ENCODE peak calls at places on chromosomes 4 and X, in eight cellular contexts. A is AG04450, R is GM20000, E is left ventricle myocardium inferior, G is HL-60, Q is mucosa of descending colon, H is fibroblast of villous mesenchyme, Y is uterus. C is an unnamed sample.

GRCh38 chr4:73006286-73006990 is 63.1 kb downstream of the COX18 start:
- DNase-seq in A (no peak), R (peak), E (no peak), G (no peak), Q (no peak), H (no peak), Y (no peak), C (no peak)

GRCh38 chrX:100685997-100686305 is 42.0 kb downstream of the SRPX2 start:
- DNase-seq in A (no peak), R (no peak), E (no peak), G (no peak), Q (no peak), H (no peak), Y (no peak), C (no peak)

GRCh38 chr4:156998500-156999174 is 27.0 kb upstream of the PDGFC start:
- DNase-seq in A (no peak), R (no peak), E (no peak), G (no peak), Q (no peak), H (no peak), Y (no peak), C (no peak)

GRCh38 chr4:113673450-113673849 is 88.1 kb downstream of the CAMK2D start:
- DNase-seq in A (no peak), R (peak), E (no peak), G (no peak), Q (no peak), H (no peak), Y (no peak), C (no peak)

GRCh38 chr4:14668296-14668695 is 334.0 kb upstream of the CPEB2 start:
- DNase-seq in A (no peak), R (no peak), E (no peak), G (no peak), Q (no peak), H (no peak), Y (no peak), C (no peak)

GRCh38 chr4:145231906-145232700 is 51.7 kb upstream of the OTUD4 start:
- DNase-seq in A (peak), R (no peak), E (no peak), G (no peak), Q (no peak), H (peak), Y (no peak), C (no peak)

GRCh38 chrX:151825927-151826471 is 86.7 kb upstream of the MAGEA4 start:
- DNase-seq in A (peak), R (no peak), E (no peak), G (no peak), Q (no peak), H (peak), Y (no peak), C (no peak)

GRCh38 chr4:11743236-11743635 is 314.5 kb upstream of the HS3ST1 start:
- DNase-seq in A (no peak), R (no peak), E (no peak), G (no peak), Q (no peak), H (peak), Y (no peak), C (no peak)

GRCh38 chr4:143482753-143483362 is 30.6 kb upstream of the SMARCA5 start:
- DNase-seq in A (peak), R (peak), E (no peak), G (no peak), Q (no peak), H (peak), Y (peak), C (peak)

GRCh38 chr4:10256203-10256602 is 139.6 kb upstream of the WDR1 start:
- DNase-seq in A (no peak), R (no peak), E (no peak), G (no peak), Q (no peak), H (no peak), Y (no peak), C (no peak)

GRCh38 chrX:68710870-68711576 is 63.6 kb downstream of the STARD8 start:
- DNase-seq in A (no peak), R (peak), E (no peak), G (no peak), Q (no peak), H (peak), Y (peak), C (no peak)

GRCh38 chr4:87659247-87659931 is 9.3 kb downstream of the DMP1 start:
- DNase-seq in A (no peak), R (no peak), E (no peak), G (no peak), Q (no peak), H (no peak), Y (no peak), C (no peak)

GRCh38 chr4:3765271-3766206 is 646 bp upstream of the ADRA2C start:
- DNase-seq in A (no peak), R (peak), E (peak), G (no peak), Q (peak), H (peak), Y (peak), C (peak)

GRCh38 chr4:2806392-2807355 is 13.8 kb downstream of the SH3BP2 start:
- DNase-seq in A (no peak), R (no peak), E (peak), G (no peak), Q (peak), H (peak), Y (peak), C (no peak)

GRCh38 chr4:67020079-67020807 is 525.1 kb downstream of the CENPC start:
- DNase-seq in A (no peak), R (no peak), E (no peak), G (no peak), Q (no peak), H (no peak), Y (no peak), C (no peak)

GRCh38 chr4:142719854-142720541 is 126.1 kb downstream of the INPP4B start:
- DNase-seq in A (no peak), R (peak), E (no peak), G (no peak), Q (no peak), H (no peak), Y (no peak), C (no peak)

GRCh38 chr4:14184265-14184664 is 556.7 kb upstream of the BOD1L1 start:
- DNase-seq in A (no peak), R (no peak), E (peak), G (no peak), Q (no peak), H (peak), Y (no peak), C (peak)

GRCh38 chrX:131812847-131813825 is 210.0 kb upstream of the STK26 start:
- DNase-seq in A (no peak), R (peak), E (no peak), G (no peak), Q (no peak), H (peak), Y (peak), C (no peak)

GRCh38 chr4:6763330-6763851 is 19.1 kb upstream of the KIAA0232 start:
- DNase-seq in A (no peak), R (no peak), E (no peak), G (no peak), Q (peak), H (no peak), Y (no peak), C (no peak)
- TF ChIP-seq CTCF in A (no peak), R (no peak), E (no peak), G (no peak), Q (no peak), H (peak), Y (no peak), C (no peak)

GRCh38 chr4:107518076-107518475 is 202.0 kb downstream of the PAPSS1 start:
- DNase-seq in A (no peak), R (no peak), E (no peak), G (no peak), Q (no peak), H (no peak), Y (no peak), C (no peak)

GRCh38 chr4:107520368-107520767 is 199.7 kb downstream of the PAPSS1 start:
- DNase-seq in A (no peak), R (no peak), E (no peak), G (no peak), Q (no peak), H (no peak), Y (no peak), C (no peak)

DNA sequence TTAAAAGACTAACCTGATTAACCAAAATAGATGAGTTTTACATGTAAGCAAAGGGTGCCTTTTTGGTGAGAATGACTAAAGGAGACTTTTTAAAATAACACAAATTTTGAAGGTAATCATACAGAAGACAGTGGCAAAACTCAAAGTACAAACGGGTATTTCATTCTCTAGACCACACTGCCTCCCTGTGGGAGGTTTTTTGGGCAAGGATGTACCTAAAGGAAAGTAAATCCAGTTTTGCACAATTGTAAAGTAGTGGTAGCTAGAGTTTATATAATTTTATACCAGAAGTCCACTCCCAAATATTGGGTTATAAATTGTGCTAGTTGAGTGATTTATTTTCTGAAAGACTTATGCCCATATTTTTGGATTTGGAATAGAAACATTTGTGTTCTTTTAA is 201.0 kb downstream of the PAPSS1 start:
- DNase-seq in A (no peak), R (no peak), E (no peak), G (no peak), Q (no peak), H (peak), Y (no peak), C (peak)
- TF ChIP-seq CTCF in A (peak), R (no peak), E (no peak), G (no peak), Q (no peak), H (peak), Y (peak), C (no peak)

GRCh38 chr4:136637071-136637777 is 895.1 kb downstream of the PCDH18 start:
- DNase-seq in A (no peak), R (peak), E (no peak), G (no peak), Q (no peak), H (peak), Y (no peak), C (peak)
- TF ChIP-seq CTCF in A (peak), R (peak), E (peak), G (peak), Q (no peak), H (peak), Y (no peak), C (peak)

GRCh38 chrX:6095469-6095868 is 133.2 kb downstream of the NLGN4X start:
- DNase-seq in A (no peak), R (no peak), E (no peak), G (no peak), Q (no peak), H (no peak), Y (no peak), C (no peak)
- TF ChIP-seq CTCF in A (no peak), R (no peak), E (no peak), G (no peak), Q (no peak), H (peak), Y (no peak), C (peak)

GRCh38 chr4:77695769-77696168 is 90.1 kb downstream of the CXCL13 start:
- DNase-seq in A (peak), R (no peak), E (no peak), G (no peak), Q (no peak), H (peak), Y (no peak), C (no peak)

GRCh38 chr4:77701111-77701510 is 95.5 kb downstream of the CXCL13 start:
- DNase-seq in A (no peak), R (no peak), E (no peak), G (no peak), Q (no peak), H (no peak), Y (no peak), C (no peak)

GRCh38 chr4:77697860-77698599 is 92.4 kb downstream of the CXCL13 start:
- DNase-seq in A (peak), R (peak), E (no peak), G (no peak), Q (peak), H (peak), Y (no peak), C (peak)

DNA sequence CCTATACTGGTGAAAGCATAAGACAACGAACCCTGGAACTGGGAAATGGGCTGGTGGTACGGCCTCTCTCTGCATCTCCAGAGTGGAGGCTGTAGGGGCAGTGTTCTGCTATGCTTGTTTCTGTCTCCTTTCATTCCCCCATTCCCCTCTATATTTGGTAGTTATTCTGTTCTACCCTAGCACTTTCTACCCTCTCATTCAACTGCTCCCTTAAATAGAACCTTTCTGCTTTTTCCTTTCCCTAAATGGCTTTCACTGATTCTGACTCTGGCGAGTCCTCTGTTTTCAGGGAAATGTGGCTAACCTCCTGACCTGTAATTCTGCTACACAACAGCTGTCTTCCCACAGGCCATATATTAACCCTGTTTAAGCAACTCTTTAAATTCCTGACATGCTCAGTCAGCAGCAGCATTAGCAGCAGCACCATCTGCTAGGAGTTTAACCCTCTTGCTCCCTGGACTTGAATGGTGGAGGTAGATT is 94.2 kb downstream of the CXCL13 start:
- DNase-seq in A (peak), R (no peak), E (no peak), G (no peak), Q (no peak), H (peak), Y (no peak), C (no peak)
- TF ChIP-seq CTCF in A (peak), R (no peak), E (no peak), G (no peak), Q (no peak), H (peak), Y (no peak), C (no peak)

GRCh38 chrX:78618987-78619386 is 40.1 kb downstream of the RTL3 start:
- DNase-seq in A (no peak), R (no peak), E (no peak), G (no peak), Q (no peak), H (no peak), Y (no peak), C (no peak)

GRCh38 chrX:78625292-78625909 is 33.7 kb downstream of the RTL3 start:
- DNase-seq in A (no peak), R (no peak), E (no peak), G (no peak), Q (no peak), H (peak), Y (no peak), C (no peak)

GRCh38 chrX:78619829-78620228 is 39.3 kb downstream of the RTL3 start:
- DNase-seq in A (no peak), R (no peak), E (peak), G (no peak), Q (peak), H (no peak), Y (no peak), C (no peak)

GRCh38 chrX:78624884-78625283 is 34.2 kb downstream of the RTL3 start:
- DNase-seq in A (no peak), R (no peak), E (no peak), G (no peak), Q (no peak), H (peak), Y (no peak), C (no peak)

GRCh38 chrX:78622834-78623233 is 36.3 kb downstream of the RTL3 start:
- DNase-seq in A (no peak), R (no peak), E (no peak), G (no peak), Q (no peak), H (no peak), Y (no peak), C (no peak)
- TF ChIP-seq CTCF in A (no peak), R (no peak), E (no peak), G (no peak), Q (no peak), H (no peak), Y (no peak), C (no peak)

GRCh38 chr4:147157860-147158701 is 212.4 kb upstream of the TTC29 start:
- DNase-seq in A (no peak), R (no peak), E (peak), G (no peak), Q (no peak), H (peak), Y (no peak), C (peak)

GRCh38 chr4:147163311-147163710 is 217.6 kb upstream of the TTC29 start:
- DNase-seq in A (no peak), R (no peak), E (no peak), G (no peak), Q (no peak), H (no peak), Y (no peak), C (no peak)

DNA sequence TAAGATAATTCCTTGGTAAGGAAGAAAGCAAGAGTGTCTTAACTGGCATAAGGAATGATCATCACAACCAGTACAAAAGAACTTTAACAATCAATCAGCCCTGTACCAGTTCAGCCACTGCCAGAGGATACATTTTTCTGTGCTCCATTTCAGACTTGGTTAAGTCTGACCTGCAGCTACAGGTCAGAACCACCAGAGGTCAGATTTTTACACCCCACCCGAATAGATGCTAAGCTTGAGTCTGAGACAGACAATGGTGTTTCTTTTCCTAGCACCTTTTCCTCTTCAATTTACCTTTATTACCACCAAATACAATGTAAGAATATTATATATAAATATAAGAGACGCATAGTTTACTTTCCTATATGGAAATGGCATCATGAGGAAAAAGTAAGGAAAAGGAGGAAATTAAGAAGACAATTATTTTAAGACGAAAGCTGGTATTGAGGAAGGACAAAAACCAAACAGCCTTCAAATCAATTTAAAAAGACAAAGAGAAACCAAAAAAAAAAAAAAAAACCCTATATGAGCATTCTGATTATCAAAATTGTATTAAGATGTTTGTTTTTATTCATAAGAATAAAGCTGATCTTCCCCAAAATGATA is 215.3 kb upstream of the TTC29 start:
- DNase-seq in A (peak), R (peak), E (no peak), G (peak), Q (no peak), H (peak), Y (no peak), C (peak)
- TF ChIP-seq CTCF in A (peak), R (peak), E (peak), G (peak), Q (peak), H (peak), Y (peak), C (peak)

GRCh38 chrX:133215747-133216146 is 2.4 kb downstream of the TFDP3 start:
- DNase-seq in A (no peak), R (peak), E (no peak), G (no peak), Q (peak), H (peak), Y (no peak), C (peak)
- TF ChIP-seq CTCF in A (no peak), R (no peak), E (peak), G (no peak), Q (no peak), H (peak), Y (no peak), C (no peak)

GRCh38 chr4:140149851-140150635 is 3.9 kb downstream of the MAML3 start:
- DNase-seq in A (no peak), R (peak), E (peak), G (peak), Q (peak), H (peak), Y (peak), C (peak)

GRCh38 chr4:140150636-140150885 is 3.4 kb downstream of the MAML3 start:
- DNase-seq in A (no peak), R (no peak), E (no peak), G (no peak), Q (no peak), H (no peak), Y (peak), C (no peak)

GRCh38 chr4:140152015-140152703 is 1.8 kb downstream of the MAML3 start:
- DNase-seq in A (no peak), R (peak), E (peak), G (peak), Q (peak), H (no peak), Y (peak), C (peak)

GRCh38 chr4:140151700-140152014 is 2.3 kb downstream of the MAML3 start:
- DNase-seq in A (no peak), R (no peak), E (peak), G (peak), Q (no peak), H (peak), Y (peak), C (no peak)

GRCh38 chr4:140150886-140151699 is 2.9 kb downstream of the MAML3 start:
- DNase-seq in A (peak), R (peak), E (peak), G (peak), Q (peak), H (peak), Y (peak), C (peak)
- TF ChIP-seq CTCF in A (no peak), R (no peak), E (no peak), G (no peak), Q (no peak), H (no peak), Y (no peak), C (no peak)

DNA sequence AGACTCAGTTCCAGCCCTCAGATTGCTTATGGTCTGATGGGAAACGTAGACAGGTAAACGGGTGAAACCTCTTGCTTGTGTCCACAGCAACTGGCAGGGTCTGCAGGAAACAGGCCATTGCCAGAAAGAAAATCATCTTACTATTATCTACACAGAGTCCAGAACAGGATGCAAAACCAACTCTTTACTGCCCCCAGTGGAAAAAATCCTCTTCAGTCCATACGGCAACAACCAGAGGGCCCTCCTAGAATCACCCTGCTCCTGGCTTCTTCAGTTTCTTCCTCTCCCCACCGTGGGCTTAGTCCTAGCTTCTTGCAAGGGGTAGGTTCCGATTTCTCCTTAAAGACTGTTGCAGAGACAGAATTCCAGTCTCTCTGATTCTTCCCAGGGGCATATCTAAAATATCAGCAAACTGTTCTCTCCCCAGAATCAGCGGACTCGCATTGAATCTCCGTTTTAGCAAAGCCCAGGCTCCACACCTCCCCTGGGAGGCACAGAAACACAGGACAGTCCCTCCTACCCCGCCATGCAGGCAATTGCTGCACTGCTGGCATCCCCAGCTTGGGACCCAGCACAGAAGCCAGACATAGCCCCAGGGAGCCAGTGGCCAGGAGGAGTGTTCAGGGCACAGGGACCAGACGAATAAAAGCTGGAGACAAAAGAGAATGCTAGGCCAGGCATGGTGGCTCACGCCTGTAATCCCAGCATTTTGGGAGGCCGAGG is 41.0 kb upstream of the SH3RF1 start:
- DNase-seq in A (no peak), R (peak), E (no peak), G (peak), Q (no peak), H (peak), Y (no peak), C (peak)
- TF ChIP-seq CTCF in A (peak), R (peak), E (peak), G (peak), Q (no peak), H (peak), Y (peak), C (peak)

C was measured in endothelial cell.